ENCODE peak calls at places on chromosomes 6 and 20, in four cellular contexts. One of them, this sample, is unnamed. For H3K9me3, the result is how much of the 10 kb centered on the place peaks cover.

GRCh38 chr20:45823949-45824835 is 2.9 kb downstream of the TNNC2 start:
- DNase-seq in stomach: peak
- DNase-seq in ovary: peak
- DNase-seq in breast epithelium: no peak
- DNase-seq in this sample: no peak

GRCh38 chr6:161273356-161273751 is 507 bp downstream of the AGPAT4 start:
- DNase-seq in breast epithelium: no peak
- DNase-seq in stomach: no peak
- DNase-seq in ovary: no peak
- DNase-seq in this sample: no peak

GRCh38 chr6:74936886-74937285 is 269.0 kb downstream of the COL12A1 start:
- DNase-seq in ovary: no peak
- DNase-seq in breast epithelium: no peak
- DNase-seq in stomach: no peak
- DNase-seq in this sample: no peak

GRCh38 chr6:108653864-108654402 is 93.2 kb downstream of the FOXO3 start:
- DNase-seq in stomach: peak
- DNase-seq in ovary: peak
- DNase-seq in breast epithelium: no peak
- DNase-seq in this sample: peak

GRCh38 chr6:11855743-11856142 is 77.1 kb upstream of the ADTRP start:
- DNase-seq in stomach: no peak
- DNase-seq in ovary: no peak
- DNase-seq in breast epithelium: no peak
- DNase-seq in this sample: no peak

GRCh38 chr6:97215157-97215769 is 67.8 kb downstream of the MMS22L start:
- DNase-seq in ovary: no peak
- DNase-seq in stomach: no peak
- DNase-seq in breast epithelium: no peak
- DNase-seq in this sample: no peak

GRCh38 chr6:118881440-118882313 is 12.3 kb upstream of the ASF1A start:
- DNase-seq in breast epithelium: no peak
- DNase-seq in ovary: no peak
- DNase-seq in stomach: no peak
- DNase-seq in this sample: no peak

GRCh38 chr20:38498909-38499308 is 26.3 kb downstream of the RALGAPB start:
- DNase-seq in breast epithelium: no peak
- DNase-seq in ovary: no peak
- DNase-seq in stomach: no peak
- DNase-seq in this sample: no peak

GRCh38 chr6:33722103-33722646 is 10.7 kb upstream of the UQCC2 start:
- DNase-seq in ovary: no peak
- DNase-seq in breast epithelium: no peak
- DNase-seq in stomach: no peak
- DNase-seq in this sample: no peak

GRCh38 chr20:49444553-49444990 is 37.9 kb downstream of the KCNB1 start:
- DNase-seq in breast epithelium: no peak
- DNase-seq in stomach: no peak
- DNase-seq in ovary: no peak
- DNase-seq in this sample: no peak

GRCh38 chr20:33601861-33602260 is 60.3 kb upstream of the C20orf144 start:
- DNase-seq in stomach: no peak
- DNase-seq in ovary: no peak
- DNase-seq in breast epithelium: no peak
- DNase-seq in this sample: no peak

GRCh38 chr6:142285235-142286087 is 16.3 kb upstream of the ADGRG6 start:
- DNase-seq in stomach: no peak
- DNase-seq in breast epithelium: no peak
- DNase-seq in ovary: no peak
- DNase-seq in this sample: no peak

GRCh38 chr6:131819507-131820228 is 11.8 kb downstream of the ENPP1 start:
- DNase-seq in breast epithelium: no peak
- DNase-seq in stomach: no peak
- DNase-seq in ovary: no peak
- DNase-seq in this sample: no peak

GRCh38 chr20:58531063-58531462 is 15.9 kb upstream of the APCDD1L start:
- DNase-seq in breast epithelium: no peak
- DNase-seq in ovary: no peak
- DNase-seq in stomach: no peak
- DNase-seq in this sample: no peak

GRCh38 chr20:58526411-58526810 is 11.2 kb upstream of the APCDD1L start:
- DNase-seq in ovary: no peak
- DNase-seq in breast epithelium: no peak
- DNase-seq in stomach: no peak
- DNase-seq in this sample: no peak

GRCh38 chr20:58524814-58525213 is 9.6 kb upstream of the APCDD1L start:
- DNase-seq in ovary: no peak
- DNase-seq in breast epithelium: no peak
- DNase-seq in stomach: no peak
- DNase-seq in this sample: no peak

GRCh38 chr20:58531657-58532056 is 16.5 kb upstream of the APCDD1L start:
- DNase-seq in ovary: no peak
- DNase-seq in stomach: no peak
- DNase-seq in breast epithelium: no peak
- DNase-seq in this sample: no peak

GRCh38 chr20:58528412-58528811 is 13.2 kb upstream of the APCDD1L start:
- DNase-seq in ovary: no peak
- DNase-seq in breast epithelium: no peak
- DNase-seq in stomach: no peak
- DNase-seq in this sample: no peak
- H3K9me3 ChIP-seq in ovary: under half
- H3K9me3 ChIP-seq in breast epithelium: under half
- H3K9me3 ChIP-seq in stomach: half or more
- H3K9me3 ChIP-seq in this sample: under half

DNA sequence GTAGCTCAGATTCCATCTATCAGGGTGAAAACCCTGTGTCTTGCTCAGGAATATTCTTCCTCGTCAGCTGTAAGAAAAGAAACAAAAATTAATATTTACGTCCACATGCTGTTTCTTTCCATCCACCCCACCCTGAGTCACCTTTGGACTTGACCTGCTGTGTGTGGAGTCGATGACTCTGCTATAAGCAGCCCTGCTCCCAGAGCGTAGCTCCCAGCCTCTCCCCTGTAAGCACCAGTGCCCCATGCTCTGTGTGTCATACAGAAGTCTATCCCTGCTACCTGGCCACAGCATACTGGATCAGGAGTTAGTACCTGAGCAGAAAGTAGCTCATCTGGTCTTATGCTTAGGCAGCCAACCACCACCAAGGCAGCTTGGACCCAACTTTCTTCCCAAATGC is 223.6 kb downstream of the SOD2 start:
- DNase-seq in breast epithelium: no peak
- DNase-seq in stomach: no peak
- DNase-seq in ovary: no peak
- DNase-seq in this sample: no peak
- H3K27ac ChIP-seq in breast epithelium: no peak
- H3K27ac ChIP-seq in stomach: no peak
- H3K27ac ChIP-seq in ovary: no peak
- H3K27ac ChIP-seq in this sample: no peak

GRCh38 chr6:26214826-26215199 is 127.6 kb downstream of the HFE start:
- DNase-seq in stomach: no peak
- DNase-seq in ovary: no peak
- DNase-seq in breast epithelium: no peak
- DNase-seq in this sample: no peak
- H3K4me3 ChIP-seq in stomach: no peak
- H3K4me3 ChIP-seq in ovary: no peak
- H3K4me3 ChIP-seq in breast epithelium: no peak
- H3K4me3 ChIP-seq in this sample: no peak

DNA sequence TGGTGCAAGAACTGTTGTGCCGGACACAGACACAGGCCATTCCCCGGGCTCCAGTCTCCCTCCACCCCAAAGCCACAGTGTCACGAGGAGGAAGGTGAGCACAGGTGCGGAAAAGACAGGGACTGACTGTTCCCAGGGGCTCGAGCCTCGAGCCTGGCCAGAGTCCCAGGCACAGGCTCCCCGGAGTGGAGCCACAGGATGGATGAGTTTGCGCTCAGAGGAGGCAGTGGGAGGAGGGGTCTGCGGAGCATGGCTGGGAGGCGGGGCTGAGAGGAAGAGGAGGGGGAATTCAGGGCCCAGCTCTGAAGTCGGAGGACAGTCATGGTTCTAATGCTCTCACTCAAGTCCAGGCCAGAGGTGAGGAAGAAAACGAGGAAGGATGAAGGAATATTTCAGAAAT is 284.8 kb downstream of the SMOC2 start:
- DNase-seq in stomach: no peak
- DNase-seq in breast epithelium: no peak
- DNase-seq in ovary: no peak
- DNase-seq in this sample: no peak
- H3K9me3 ChIP-seq in stomach: under half
- H3K9me3 ChIP-seq in breast epithelium: under half
- H3K9me3 ChIP-seq in ovary: under half
- H3K9me3 ChIP-seq in this sample: under half